ENCODE peak calls at places on chromosomes 11 and 22, in seven cellular contexts. One of them, this sample, is unnamed. For H3K27me3, the result is how much of the 10 kb centered on the place peaks cover.

GRCh38 chr11:2539761-2540520 is 95.1 kb downstream of the KCNQ1 start:
- DNase-seq in CD4-positive, alpha-beta T cell: no peak
- DNase-seq in left ventricle myocardium inferior: peak
- DNase-seq in effector memory CD4-positive, alpha-beta T cell: no peak
- DNase-seq in CD4-positive, CD25-positive, alpha-beta regulatory T cell: no peak
- DNase-seq in esophagus muscularis mucosa: no peak
- DNase-seq in uterus: no peak
- DNase-seq in this sample: no peak

GRCh38 chr11:10441021-10441523 is 14.0 kb upstream of the AMPD3 start:
- DNase-seq in CD4-positive, alpha-beta T cell: no peak
- DNase-seq in left ventricle myocardium inferior: no peak
- DNase-seq in effector memory CD4-positive, alpha-beta T cell: no peak
- DNase-seq in CD4-positive, CD25-positive, alpha-beta regulatory T cell: no peak
- DNase-seq in esophagus muscularis mucosa: no peak
- DNase-seq in uterus: no peak
- DNase-seq in this sample: no peak

GRCh38 chr22:49015993-49016908 is 811.4 kb downstream of the BRD1 start:
- DNase-seq in CD4-positive, alpha-beta T cell: no peak
- DNase-seq in left ventricle myocardium inferior: no peak
- DNase-seq in effector memory CD4-positive, alpha-beta T cell: no peak
- DNase-seq in CD4-positive, CD25-positive, alpha-beta regulatory T cell: no peak
- DNase-seq in esophagus muscularis mucosa: peak
- DNase-seq in uterus: no peak
- DNase-seq in this sample: peak

GRCh38 chr11:76663912-76664440 is 6.6 kb downstream of the LRRC32 start:
- DNase-seq in CD4-positive, alpha-beta T cell: no peak
- DNase-seq in left ventricle myocardium inferior: no peak
- DNase-seq in effector memory CD4-positive, alpha-beta T cell: no peak
- DNase-seq in CD4-positive, CD25-positive, alpha-beta regulatory T cell: no peak
- DNase-seq in esophagus muscularis mucosa: no peak
- DNase-seq in uterus: no peak
- DNase-seq in this sample: no peak

GRCh38 chr11:14773755-14774154 is 118.3 kb downstream of the CYP2R1 start:
- DNase-seq in CD4-positive, alpha-beta T cell: no peak
- DNase-seq in left ventricle myocardium inferior: no peak
- DNase-seq in effector memory CD4-positive, alpha-beta T cell: no peak
- DNase-seq in CD4-positive, CD25-positive, alpha-beta regulatory T cell: no peak
- DNase-seq in esophagus muscularis mucosa: no peak
- DNase-seq in uterus: no peak
- DNase-seq in this sample: no peak

GRCh38 chr11:11814614-11815452 is 26.9 kb upstream of the USP47 start:
- DNase-seq in CD4-positive, alpha-beta T cell: no peak
- DNase-seq in left ventricle myocardium inferior: no peak
- DNase-seq in effector memory CD4-positive, alpha-beta T cell: no peak
- DNase-seq in CD4-positive, CD25-positive, alpha-beta regulatory T cell: no peak
- DNase-seq in esophagus muscularis mucosa: no peak
- DNase-seq in uterus: no peak
- DNase-seq in this sample: no peak

GRCh38 chr11:65576867-65577755 is 1.3 kb downstream of the EHBP1L1 start:
- DNase-seq in CD4-positive, alpha-beta T cell: no peak
- DNase-seq in left ventricle myocardium inferior: peak
- DNase-seq in effector memory CD4-positive, alpha-beta T cell: no peak
- DNase-seq in CD4-positive, CD25-positive, alpha-beta regulatory T cell: no peak
- DNase-seq in esophagus muscularis mucosa: no peak
- DNase-seq in uterus: peak
- DNase-seq in this sample: no peak

GRCh38 chr11:125072210-125072960 is 9.3 kb downstream of the SLC37A2 start:
- DNase-seq in CD4-positive, alpha-beta T cell: no peak
- DNase-seq in left ventricle myocardium inferior: no peak
- DNase-seq in effector memory CD4-positive, alpha-beta T cell: no peak
- DNase-seq in CD4-positive, CD25-positive, alpha-beta regulatory T cell: no peak
- DNase-seq in esophagus muscularis mucosa: no peak
- DNase-seq in uterus: no peak
- DNase-seq in this sample: no peak

GRCh38 chr11:128714881-128715280 is 21.0 kb downstream of the FLI1 start:
- DNase-seq in CD4-positive, alpha-beta T cell: no peak
- DNase-seq in left ventricle myocardium inferior: no peak
- DNase-seq in effector memory CD4-positive, alpha-beta T cell: no peak
- DNase-seq in CD4-positive, CD25-positive, alpha-beta regulatory T cell: no peak
- DNase-seq in esophagus muscularis mucosa: no peak
- DNase-seq in uterus: no peak
- DNase-seq in this sample: no peak

GRCh38 chr22:44736581-44737413 is 15.6 kb upstream of the ARHGAP8 start:
- DNase-seq in CD4-positive, alpha-beta T cell: no peak
- DNase-seq in left ventricle myocardium inferior: no peak
- DNase-seq in effector memory CD4-positive, alpha-beta T cell: no peak
- DNase-seq in CD4-positive, CD25-positive, alpha-beta regulatory T cell: no peak
- DNase-seq in esophagus muscularis mucosa: no peak
- DNase-seq in uterus: no peak
- DNase-seq in this sample: no peak

GRCh38 chr11:46520971-46521745 is 72.7 kb downstream of the AMBRA1 start:
- DNase-seq in CD4-positive, alpha-beta T cell: no peak
- DNase-seq in left ventricle myocardium inferior: no peak
- DNase-seq in effector memory CD4-positive, alpha-beta T cell: no peak
- DNase-seq in CD4-positive, CD25-positive, alpha-beta regulatory T cell: no peak
- DNase-seq in esophagus muscularis mucosa: no peak
- DNase-seq in uterus: no peak
- DNase-seq in this sample: no peak

GRCh38 chr22:42001127-42001526 is 2.5 kb downstream of the WBP2NL start:
- DNase-seq in CD4-positive, alpha-beta T cell: no peak
- DNase-seq in left ventricle myocardium inferior: no peak
- DNase-seq in effector memory CD4-positive, alpha-beta T cell: no peak
- DNase-seq in CD4-positive, CD25-positive, alpha-beta regulatory T cell: no peak
- DNase-seq in esophagus muscularis mucosa: no peak
- DNase-seq in uterus: no peak
- DNase-seq in this sample: no peak

GRCh38 chr11:123181075-123181474 is 14.0 kb downstream of the CLMP start:
- DNase-seq in CD4-positive, alpha-beta T cell: no peak
- DNase-seq in left ventricle myocardium inferior: no peak
- DNase-seq in effector memory CD4-positive, alpha-beta T cell: no peak
- DNase-seq in CD4-positive, CD25-positive, alpha-beta regulatory T cell: no peak
- DNase-seq in esophagus muscularis mucosa: no peak
- DNase-seq in uterus: no peak
- DNase-seq in this sample: no peak

GRCh38 chr22:45804986-45805325 is 133.3 kb downstream of the ATXN10 start:
- DNase-seq in CD4-positive, alpha-beta T cell: no peak
- DNase-seq in left ventricle myocardium inferior: no peak
- DNase-seq in effector memory CD4-positive, alpha-beta T cell: no peak
- DNase-seq in CD4-positive, CD25-positive, alpha-beta regulatory T cell: no peak
- DNase-seq in esophagus muscularis mucosa: no peak
- DNase-seq in uterus: no peak
- DNase-seq in this sample: no peak

GRCh38 chr11:71251159-71251721 is 1.1 kb downstream of the SHANK2 start:
- DNase-seq in CD4-positive, alpha-beta T cell: no peak
- DNase-seq in left ventricle myocardium inferior: no peak
- DNase-seq in effector memory CD4-positive, alpha-beta T cell: no peak
- DNase-seq in CD4-positive, CD25-positive, alpha-beta regulatory T cell: no peak
- DNase-seq in esophagus muscularis mucosa: no peak
- DNase-seq in uterus: no peak
- DNase-seq in this sample: no peak

GRCh38 chr11:13896990-13897353 is 65.6 kb upstream of the SPON1 start:
- DNase-seq in CD4-positive, alpha-beta T cell: no peak
- DNase-seq in left ventricle myocardium inferior: no peak
- DNase-seq in effector memory CD4-positive, alpha-beta T cell: no peak
- DNase-seq in CD4-positive, CD25-positive, alpha-beta regulatory T cell: no peak
- DNase-seq in esophagus muscularis mucosa: no peak
- DNase-seq in uterus: no peak
- DNase-seq in this sample: no peak

GRCh38 chr11:134904103-134904502 is 492.1 kb upstream of the B3GAT1 start:
- DNase-seq in CD4-positive, alpha-beta T cell: no peak
- DNase-seq in left ventricle myocardium inferior: no peak
- DNase-seq in effector memory CD4-positive, alpha-beta T cell: no peak
- DNase-seq in CD4-positive, CD25-positive, alpha-beta regulatory T cell: no peak
- DNase-seq in esophagus muscularis mucosa: peak
- DNase-seq in uterus: no peak
- DNase-seq in this sample: no peak

GRCh38 chr11:134905966-134906955 is 494.2 kb upstream of the B3GAT1 start:
- DNase-seq in CD4-positive, alpha-beta T cell: no peak
- DNase-seq in left ventricle myocardium inferior: no peak
- DNase-seq in effector memory CD4-positive, alpha-beta T cell: no peak
- DNase-seq in CD4-positive, CD25-positive, alpha-beta regulatory T cell: no peak
- DNase-seq in esophagus muscularis mucosa: peak
- DNase-seq in uterus: no peak
- DNase-seq in this sample: no peak

GRCh38 chr11:134907636-134908035 is 495.6 kb upstream of the B3GAT1 start:
- DNase-seq in CD4-positive, alpha-beta T cell: no peak
- DNase-seq in left ventricle myocardium inferior: no peak
- DNase-seq in effector memory CD4-positive, alpha-beta T cell: no peak
- DNase-seq in CD4-positive, CD25-positive, alpha-beta regulatory T cell: no peak
- DNase-seq in esophagus muscularis mucosa: peak
- DNase-seq in uterus: no peak
- DNase-seq in this sample: no peak

GRCh38 chr11:134908583-134908982 is 496.5 kb upstream of the B3GAT1 start:
- DNase-seq in CD4-positive, alpha-beta T cell: no peak
- DNase-seq in left ventricle myocardium inferior: no peak
- DNase-seq in effector memory CD4-positive, alpha-beta T cell: no peak
- DNase-seq in CD4-positive, CD25-positive, alpha-beta regulatory T cell: no peak
- DNase-seq in esophagus muscularis mucosa: peak
- DNase-seq in uterus: no peak
- DNase-seq in this sample: no peak

DNA sequence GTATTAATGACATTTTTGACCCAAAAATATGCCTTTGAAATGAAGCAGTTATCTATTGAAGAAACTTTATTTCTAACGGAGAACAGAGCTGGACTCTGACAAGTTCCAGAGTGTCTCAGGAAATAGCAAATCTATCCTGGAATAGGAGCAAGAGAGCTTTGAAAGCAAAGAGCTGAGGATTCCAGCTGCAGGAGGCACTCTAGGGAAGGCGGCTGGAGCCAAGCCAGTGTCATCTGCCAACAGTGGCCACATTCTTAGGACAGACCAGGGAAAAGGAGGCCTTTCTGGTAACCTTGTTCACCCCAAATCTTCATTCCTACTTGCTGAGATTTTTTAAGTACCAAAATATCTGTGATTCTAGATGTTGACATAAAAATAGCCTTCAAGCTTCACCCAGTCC is 493.5 kb upstream of the B3GAT1 start:
- DNase-seq in CD4-positive, alpha-beta T cell: no peak
- DNase-seq in left ventricle myocardium inferior: peak
- DNase-seq in effector memory CD4-positive, alpha-beta T cell: no peak
- DNase-seq in CD4-positive, CD25-positive, alpha-beta regulatory T cell: no peak
- DNase-seq in esophagus muscularis mucosa: peak
- DNase-seq in uterus: no peak
- DNase-seq in this sample: no peak
- H3K27me3 ChIP-seq in CD4-positive, alpha-beta T cell: under half
- H3K27me3 ChIP-seq in left ventricle myocardium inferior: half or more
- H3K27me3 ChIP-seq in effector memory CD4-positive, alpha-beta T cell: under half
- H3K27me3 ChIP-seq in CD4-positive, CD25-positive, alpha-beta regulatory T cell: under half
- H3K27me3 ChIP-seq in esophagus muscularis mucosa: under half
- H3K27me3 ChIP-seq in uterus: under half
- H3K27me3 ChIP-seq in this sample: under half

GRCh38 chr22:23752750-23753149 is 1.5 kb downstream of the VPREB3 start:
- DNase-seq in CD4-positive, alpha-beta T cell: no peak
- DNase-seq in left ventricle myocardium inferior: no peak
- DNase-seq in effector memory CD4-positive, alpha-beta T cell: no peak
- DNase-seq in CD4-positive, CD25-positive, alpha-beta regulatory T cell: no peak
- DNase-seq in esophagus muscularis mucosa: no peak
- DNase-seq in uterus: no peak
- DNase-seq in this sample: no peak
- H3K27me3 ChIP-seq in CD4-positive, alpha-beta T cell: under half
- H3K27me3 ChIP-seq in left ventricle myocardium inferior: under half
- H3K27me3 ChIP-seq in effector memory CD4-positive, alpha-beta T cell: under half
- H3K27me3 ChIP-seq in CD4-positive, CD25-positive, alpha-beta regulatory T cell: under half
- H3K27me3 ChIP-seq in esophagus muscularis mucosa: under half
- H3K27me3 ChIP-seq in uterus: under half
- H3K27me3 ChIP-seq in this sample: under half

DNA sequence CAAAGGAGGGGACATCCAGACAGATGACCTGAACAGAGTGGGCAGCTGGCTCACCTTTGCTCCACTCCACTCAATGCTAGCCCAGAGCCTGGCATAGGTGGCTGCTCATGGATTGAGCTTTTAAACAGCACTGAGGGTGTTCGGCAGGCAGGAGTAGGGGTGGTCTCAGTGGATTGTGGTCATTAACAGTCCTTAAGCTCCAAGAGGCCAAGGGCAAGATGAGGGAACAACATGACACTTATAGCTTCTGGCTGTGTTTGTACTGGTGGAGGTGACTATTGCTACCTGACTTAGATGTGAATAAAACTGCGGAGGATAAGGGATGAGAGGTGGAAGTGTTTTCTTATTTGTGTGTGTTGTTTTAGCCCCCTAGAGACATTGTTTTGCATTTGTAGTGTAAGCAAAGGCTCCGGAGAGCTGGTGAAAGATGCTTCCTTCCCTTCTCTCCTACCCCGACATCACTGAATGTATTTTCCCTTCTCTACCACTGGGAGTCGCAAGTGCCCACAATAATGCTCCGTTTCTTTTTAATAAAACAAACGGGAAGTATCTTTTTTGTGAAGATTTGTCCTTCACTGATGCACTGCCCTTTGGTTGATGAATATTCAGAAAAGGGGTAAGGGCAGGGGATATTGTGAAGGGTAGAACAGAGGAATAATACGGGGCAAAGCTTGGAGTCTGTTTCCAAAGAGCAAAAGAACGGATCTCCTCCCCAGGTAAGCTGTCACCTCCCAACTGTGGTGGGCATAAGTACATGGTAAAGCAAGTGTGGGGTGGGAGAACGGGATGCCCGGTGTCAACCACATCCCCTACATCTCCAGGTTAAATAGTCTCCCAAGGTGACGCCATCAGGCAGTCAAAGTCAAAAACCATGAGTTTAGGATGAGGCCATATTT is 27.5 kb upstream of the MTNR1B start:
- DNase-seq in CD4-positive, alpha-beta T cell: no peak
- DNase-seq in left ventricle myocardium inferior: no peak
- DNase-seq in effector memory CD4-positive, alpha-beta T cell: no peak
- DNase-seq in CD4-positive, CD25-positive, alpha-beta regulatory T cell: no peak
- DNase-seq in esophagus muscularis mucosa: no peak
- DNase-seq in uterus: no peak
- DNase-seq in this sample: no peak
- H3K27me3 ChIP-seq in CD4-positive, alpha-beta T cell: under half
- H3K27me3 ChIP-seq in left ventricle myocardium inferior: under half
- H3K27me3 ChIP-seq in effector memory CD4-positive, alpha-beta T cell: under half
- H3K27me3 ChIP-seq in CD4-positive, CD25-positive, alpha-beta regulatory T cell: under half
- H3K27me3 ChIP-seq in esophagus muscularis mucosa: under half
- H3K27me3 ChIP-seq in uterus: under half
- H3K27me3 ChIP-seq in this sample: under half

DNA sequence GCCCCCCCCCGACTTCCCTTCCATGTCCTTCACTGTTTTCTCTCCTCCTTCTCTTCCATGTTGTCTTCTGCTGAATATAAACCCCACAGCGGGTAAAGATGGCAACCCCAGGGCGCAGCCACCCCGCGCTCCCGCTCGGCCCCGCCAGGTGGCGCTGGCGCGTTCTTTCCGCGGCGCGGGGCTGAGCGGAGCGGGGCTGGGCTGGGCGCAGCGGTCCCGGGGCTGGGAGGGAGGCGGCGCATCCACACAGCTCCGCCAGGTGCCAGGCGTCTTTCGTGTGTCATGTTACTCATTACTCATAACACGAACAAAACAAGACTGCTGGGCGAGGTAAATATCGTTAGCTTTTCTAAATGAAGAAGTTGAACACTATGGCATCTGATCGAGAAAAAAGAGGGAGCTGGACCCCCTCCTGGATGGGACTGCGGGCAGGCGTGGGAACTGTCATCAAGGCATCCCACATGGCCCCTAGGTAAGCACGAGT is 321.2 kb downstream of the NTM start:
- DNase-seq in CD4-positive, alpha-beta T cell: no peak
- DNase-seq in left ventricle myocardium inferior: no peak
- DNase-seq in effector memory CD4-positive, alpha-beta T cell: no peak
- DNase-seq in CD4-positive, CD25-positive, alpha-beta regulatory T cell: no peak
- DNase-seq in esophagus muscularis mucosa: no peak
- DNase-seq in uterus: no peak
- DNase-seq in this sample: peak
- H3K27me3 ChIP-seq in CD4-positive, alpha-beta T cell: under half
- H3K27me3 ChIP-seq in left ventricle myocardium inferior: half or more
- H3K27me3 ChIP-seq in effector memory CD4-positive, alpha-beta T cell: under half
- H3K27me3 ChIP-seq in CD4-positive, CD25-positive, alpha-beta regulatory T cell: under half
- H3K27me3 ChIP-seq in esophagus muscularis mucosa: under half
- H3K27me3 ChIP-seq in uterus: under half
- H3K27me3 ChIP-seq in this sample: under half

This sample was measured in testis.